ENCODE peak calls at places on chromosomes 1 and 21, in ten cellular contexts. X is tibial nerve; Q is ELR; I is stimulated activated CD4-positive, alpha-beta T cell treated with anti-CD3 and anti-CD28 coated beads, TNF-alpha, amount 100 ng/mL, for 1 hour; A is stimulated activated CD8-positive, alpha-beta memory T cell treated with anti-CD3 and anti-CD28 coated beads, Interleukin-4, amount 100 ng/mL, for 24 hours; G is cardiac fibroblast; P is NCI-H345; C is NCI-H2081; T is T follicular helper cell; K is HCT116. N is an unnamed sample.

GRCh38 chr1:84174051-84174556 is 30.0 kb downstream of the PRKACB start:
- DNase-seq in X (no peak), K (peak), A (no peak), P (no peak), Q (peak), T (no peak), C (peak), I (no peak), G (peak), N (no peak)

GRCh38 chr1:197130677-197131304 is 15.7 kb downstream of the ASPM start:
- DNase-seq in G (peak), A (no peak), Q (peak), K (no peak), P (no peak), I (no peak), T (no peak), X (no peak), C (no peak), N (no peak)

GRCh38 chr21:17911628-17912027 is 92.5 kb upstream of the C21orf91 start:
- DNase-seq in K (no peak), Q (peak), C (no peak), I (no peak), A (no peak), P (no peak), G (peak), T (no peak), X (no peak), N (peak)

GRCh38 chr1:61184035-61184713 is 101.8 kb downstream of the NFIA start:
- DNase-seq in X (peak), A (no peak), K (no peak), C (peak), I (no peak), P (peak), G (peak), Q (peak), T (no peak), N (peak)

GRCh38 chr21:35220301-35220700 is 171.2 kb upstream of the RUNX1 start:
- DNase-seq in X (no peak), Q (peak), C (no peak), K (no peak), P (no peak), A (no peak), G (peak), I (no peak), T (no peak), N (no peak)

GRCh38 chr21:42703173-42703908 is 49.9 kb downstream of the PDE9A start:
- DNase-seq in Q (no peak), T (no peak), I (no peak), C (no peak), P (no peak), X (no peak), A (no peak), G (no peak), K (no peak), N (no peak)

GRCh38 chr1:215146252-215146975 is 63.9 kb downstream of the KCNK2 start:
- DNase-seq in C (peak), A (no peak), I (no peak), K (peak), G (peak), X (no peak), Q (peak), T (no peak), P (peak), N (peak)

GRCh38 chr1:151145158-151146071 is 1.0 kb downstream of the SEMA6C start:
- DNase-seq in K (no peak), T (no peak), P (peak), X (no peak), Q (peak), A (no peak), G (peak), C (no peak), I (no peak), N (no peak)

GRCh38 chr1:94237291-94238226 is at the start of gene ARHGAP29:
- DNase-seq in K (peak), T (peak), C (peak), Q (peak), A (peak), X (peak), G (peak), P (peak), I (no peak), N (no peak)

GRCh38 chr21:29436143-29436542 is 137.4 kb downstream of the BACH1 start:
- DNase-seq in P (no peak), A (no peak), C (no peak), X (no peak), Q (no peak), T (peak), K (no peak), G (peak), I (no peak), N (peak)

GRCh38 chr1:18191037-18191867 is 83.7 kb downstream of the IGSF21 start:
- DNase-seq in X (no peak), Q (no peak), K (no peak), T (no peak), G (no peak), A (no peak), I (no peak), C (no peak), P (no peak), N (no peak)

GRCh38 chr1:197304626-197305200 is 36.7 kb downstream of the CRB1 start:
- DNase-seq in G (no peak), Q (no peak), C (no peak), I (no peak), T (no peak), X (no peak), P (no peak), A (no peak), K (no peak), N (no peak)

GRCh38 chr21:32941263-32941662 is 84.5 kb upstream of the OLIG2 start:
- DNase-seq in T (no peak), I (no peak), C (no peak), G (no peak), P (no peak), Q (no peak), A (no peak), X (no peak), K (no peak), N (no peak)

N was measured in fibroblast of the conjunctiva.